ENCODE peak calls at places on chromosome 7, in ten cellular contexts. J, I, M, V, L, H, A, X, Q and U are unnamed samples.

GRCh38 chr7:21603972-21604749 is 61.3 kb downstream of the DNAH11 start:
- DNase-seq in J (no peak), I (no peak), M (no peak), V (no peak), L (no peak), H (no peak), A (no peak), X (no peak), Q (no peak), U (no peak)

GRCh38 chr7:3673524-3673923 is 372.5 kb downstream of the SDK1 start:
- DNase-seq in J (no peak), I (peak), M (peak), V (peak), L (peak), H (no peak), A (peak), X (peak), Q (peak), U (peak)

GRCh38 chr7:93196331-93196730 is 29.9 kb downstream of the HEPACAM2 start:
- DNase-seq in J (no peak), I (no peak), M (no peak), V (no peak), L (no peak), H (no peak), A (no peak), X (no peak), Q (no peak), U (no peak)

GRCh38 chr7:116306409-116307048 is 96.2 kb downstream of the TES start:
- DNase-seq in J (no peak), I (no peak), M (no peak), V (no peak), L (no peak), H (no peak), A (no peak), X (no peak), Q (no peak), U (no peak)

GRCh38 chr7:28575241-28575643 is 162.9 kb downstream of the CREB5 start:
- DNase-seq in J (no peak), I (no peak), M (peak), V (no peak), L (no peak), H (no peak), A (peak), X (no peak), Q (peak), U (no peak)

GRCh38 chr7:44151679-44152355 is 10.7 kb upstream of the MYL7 start:
- DNase-seq in J (no peak), I (no peak), M (no peak), V (no peak), L (no peak), H (no peak), A (no peak), X (no peak), Q (no peak), U (no peak)

GRCh38 chr7:98128346-98128745 is 21.7 kb downstream of the LMTK2 start:
- DNase-seq in J (no peak), I (no peak), M (no peak), V (no peak), L (no peak), H (no peak), A (no peak), X (no peak), Q (no peak), U (no peak)

GRCh38 chr7:1297476-1297972 is 64.9 kb downstream of the UNCX start:
- DNase-seq in J (no peak), I (no peak), M (no peak), V (no peak), L (no peak), H (no peak), A (no peak), X (no peak), Q (no peak), U (no peak)

GRCh38 chr7:136528329-136528728 is 340.1 kb upstream of the CHRM2 start:
- DNase-seq in J (no peak), I (no peak), M (peak), V (no peak), L (no peak), H (peak), A (peak), X (no peak), Q (peak), U (no peak)

GRCh38 chr7:28069788-28070187 is 110.8 kb downstream of the JAZF1 start:
- DNase-seq in J (no peak), I (no peak), M (no peak), V (no peak), L (no peak), H (no peak), A (peak), X (no peak), Q (no peak), U (no peak)

GRCh38 chr7:96344236-96344635 is 22.3 kb upstream of the SLC25A13 start:
- DNase-seq in J (no peak), I (no peak), M (no peak), V (no peak), L (no peak), H (no peak), A (no peak), X (no peak), Q (no peak), U (no peak)

GRCh38 chr7:74289660-74290589 is 718 bp downstream of the CLIP2 start:
- DNase-seq in J (no peak), I (no peak), M (peak), V (no peak), L (peak), H (no peak), A (no peak), X (peak), Q (no peak), U (no peak)

GRCh38 chr7:24907311-24907886 is 72.6 kb downstream of the OSBPL3 start:
- DNase-seq in J (no peak), I (peak), M (peak), V (peak), L (no peak), H (no peak), A (peak), X (peak), Q (peak), U (no peak)

GRCh38 chr7:26321440-26321839 is 29.8 kb downstream of the SNX10 start:
- DNase-seq in J (no peak), I (no peak), M (peak), V (no peak), L (no peak), H (no peak), A (no peak), X (no peak), Q (no peak), U (no peak)

GRCh38 chr7:290554-291301 is 758 bp downstream of the FOXL3 start:
- DNase-seq in J (no peak), I (no peak), M (no peak), V (no peak), L (no peak), H (no peak), A (no peak), X (no peak), Q (no peak), U (no peak)